ENCODE peak calls at places on chromosome 1, in six cellular contexts. H is cardiac septum; J is NCI-H460; U is dermis microvascular lymphatic vessel endothelial cell; G is RWPE2; F is stimulated activated naive CD8-positive, alpha-beta T cell treated with anti-CD3 and anti-CD28 coated beads, Interleukin-15, Interleukin-2, amounts not matched to agents 100 U/mL and 50 U/mL, for 24 hours. Y is an unnamed sample.

GRCh38 chr1:59136541-59137335 is 160.2 kb upstream of the FGGY start:
- DNase-seq in H (no peak), J (no peak), U (no peak), G (no peak), F (no peak), Y (no peak)

GRCh38 chr1:37147906-37148305 is 113.6 kb upstream of the GRIK3 start:
- DNase-seq in H (peak), J (no peak), U (no peak), G (no peak), F (no peak), Y (no peak)

GRCh38 chr1:17547271-17547670 is 7.8 kb downstream of the ARHGEF10L start:
- DNase-seq in H (no peak), J (no peak), U (no peak), G (no peak), F (no peak), Y (no peak)

GRCh38 chr1:47650205-47650604 is 212.4 kb downstream of the FOXD2 start:
- DNase-seq in H (no peak), J (peak), U (no peak), G (peak), F (no peak), Y (no peak)

GRCh38 chr1:8006037-8006963 is 19.8 kb downstream of the ERRFI1 start:
- DNase-seq in H (no peak), J (no peak), U (no peak), G (no peak), F (no peak), Y (no peak)

GRCh38 chr1:9275567-9276034 is 17.1 kb upstream of the SPSB1 start:
- DNase-seq in H (no peak), J (peak), U (no peak), G (no peak), F (peak), Y (no peak)

GRCh38 chr1:6113745-6114144 is 66.4 kb downstream of the CHD5 start:
- DNase-seq in H (no peak), J (no peak), U (no peak), G (no peak), F (no peak), Y (peak)

GRCh38 chr1:162235261-162235780 is 141.3 kb downstream of the SPATA46 start:
- DNase-seq in H (no peak), J (no peak), U (no peak), G (no peak), F (no peak), Y (no peak)

GRCh38 chr1:8962812-8963669 is 17.4 kb downstream of the CA6 start:
- DNase-seq in H (no peak), J (peak), U (no peak), G (no peak), F (peak), Y (peak)

GRCh38 chr1:222106369-222106768 is 364.5 kb upstream of the DUSP10 start:
- DNase-seq in H (no peak), J (no peak), U (no peak), G (no peak), F (no peak), Y (no peak)

GRCh38 chr1:31154000-31154631 is 85.6 kb downstream of the NKAIN1 start:
- DNase-seq in H (no peak), J (no peak), U (no peak), G (no peak), F (no peak), Y (no peak)

GRCh38 chr1:156102634-156103511 is 11.6 kb upstream of the LMNA start:
- DNase-seq in H (no peak), J (no peak), U (peak), G (no peak), F (no peak), Y (no peak)

GRCh38 chr1:236893626-236894545 is 98.8 kb downstream of the MTR start:
- DNase-seq in H (no peak), J (no peak), U (no peak), G (no peak), F (no peak), Y (no peak)

GRCh38 chr1:68051475-68051874 is 1.0 kb upstream of the DIRAS3 start:
- DNase-seq in H (no peak), J (no peak), U (peak), G (no peak), F (no peak), Y (peak)

GRCh38 chr1:230124187-230125128 is 57.4 kb downstream of the GALNT2 start:
- DNase-seq in H (no peak), J (no peak), U (no peak), G (no peak), F (no peak), Y (no peak)

GRCh38 chr1:101290922-101291561 is 54.2 kb downstream of the S1PR1 start:
- DNase-seq in H (no peak), J (no peak), U (no peak), G (no peak), F (no peak), Y (no peak)

GRCh38 chr1:8903410-8903809 is 24.9 kb upstream of the ENO1 start:
- DNase-seq in H (no peak), J (no peak), U (no peak), G (no peak), F (no peak), Y (no peak)

GRCh38 chr1:45979074-45979777 is 153.2 kb downstream of the PIK3R3 start:
- DNase-seq in H (no peak), J (no peak), U (no peak), G (no peak), F (no peak), Y (no peak)

GRCh38 chr1:113388621-113389355 is 1.5 kb upstream of the MAGI3 start:
- DNase-seq in H (no peak), J (no peak), U (no peak), G (no peak), F (no peak), Y (no peak)

GRCh38 chr1:181919729-181919991 is 141.9 kb downstream of the ZNF648 start:
- DNase-seq in H (no peak), J (no peak), U (no peak), G (no peak), F (no peak), Y (no peak)

GRCh38 chr1:150213170-150214098 is 22.5 kb downstream of the ANP32E start:
- DNase-seq in H (peak), J (peak), U (peak), G (peak), F (peak), Y (peak)

GRCh38 chr1:153394391-153394790 is 3.5 kb upstream of the S100A8 start:
- DNase-seq in H (no peak), J (no peak), U (no peak), G (no peak), F (no peak), Y (no peak)

GRCh38 chr1:2253797-2254480 is 25.8 kb downstream of the SKI start:
- DNase-seq in H (no peak), J (no peak), U (no peak), G (no peak), F (no peak), Y (no peak)

GRCh38 chr1:73910466-73910865 is 287.5 kb downstream of the LRRIQ3 start:
- DNase-seq in H (no peak), J (no peak), U (no peak), G (no peak), F (no peak), Y (no peak)

GRCh38 chr1:115329965-115330364 is 8.1 kb downstream of the NGF start:
- DNase-seq in H (no peak), J (no peak), U (no peak), G (no peak), F (no peak), Y (no peak)

GRCh38 chr1:117368116-117369108 is 1.2 kb downstream of the MAN1A2 start:
- DNase-seq in H (no peak), J (no peak), U (no peak), G (no peak), F (no peak), Y (no peak)

Y was measured in chondrocyte.